ENCODE peak calls at places on chromosomes 5 and 9, in eight cellular contexts. L is K562, E is SK-N-SH, F is HCT116, B is sigmoid colon, J is stomach, S is spleen, D is transverse colon. P is an unnamed sample.

GRCh38 chr5:143992461-143992860 is 178.0 kb downstream of the YIPF5 start:
- DNase-seq in S (no peak), B (no peak), J (no peak), L (no peak), D (no peak), F (no peak), E (no peak), P (no peak)

GRCh38 chr9:136045595-136046554 is 49.2 kb downstream of the NACC2 start:
- DNase-seq in L (no peak), B (peak; percentile 76), F (no peak), E (no peak), J (peak; percentile 20), S (peak; percentile 89), D (no peak), P (no peak)

GRCh38 chr5:155342956-155343355 is 329.4 kb downstream of the KIF4B start:
- DNase-seq in J (no peak), F (no peak), L (no peak), D (no peak), S (no peak), B (no peak), E (no peak), P (no peak)

GRCh38 chr5:134581241-134581981 is 51.2 kb downstream of the SAR1B start:
- DNase-seq in B (peak; percentile 69), D (peak; percentile 7), J (no peak), E (peak; percentile 42), F (no peak), S (no peak), L (peak; percentile 10), P (no peak)

GRCh38 chr9:106745457-106745856 is 117.5 kb upstream of the ZNF462 start:
- DNase-seq in B (no peak), J (no peak), F (no peak), E (no peak), D (no peak), S (no peak), L (no peak), P (no peak)

GRCh38 chr5:159061834-159062530 is 37.7 kb downstream of the EBF1 start:
- DNase-seq in E (peak; percentile 46), L (no peak), D (no peak), B (no peak), F (no peak), S (no peak), J (no peak), P (no peak)

GRCh38 chr9:133031496-133031911 is 707 bp downstream of the GTF3C5 start:
- DNase-seq in L (peak; percentile 19), F (peak; percentile 32), J (no peak), S (no peak), B (peak; percentile 22), E (no peak), D (no peak), P (no peak)

GRCh38 chr9:92715488-92716231 is 45.7 kb upstream of the IPPK start:
- DNase-seq in J (no peak), D (no peak), B (no peak), E (no peak), F (no peak), S (peak; percentile 78), L (peak; percentile 76), P (peak; percentile 96)

GRCh38 chr9:126516561-126516935 is 97.2 kb upstream of the LMX1B start:
- DNase-seq in S (no peak), J (no peak), D (no peak), F (no peak), L (no peak), B (no peak), E (no peak), P (no peak)

GRCh38 chr5:146388418-146388817 is 49.8 kb downstream of the POU4F3 start:
- DNase-seq in J (no peak), L (no peak), F (no peak), B (no peak), S (no peak), D (no peak), E (no peak), P (no peak)

GRCh38 chr9:123686849-123687233 is 243.1 kb downstream of the DENND1A start:
- DNase-seq in E (no peak), F (no peak), B (no peak), J (no peak), D (no peak), L (no peak), S (no peak), P (no peak)

GRCh38 chr5:95858661-95859326 is 36.3 kb upstream of the GLRX start:
- DNase-seq in J (peak; percentile 90), L (peak; percentile 90), D (peak; percentile 89), B (peak; percentile 96), E (peak; percentile 93), F (peak; percentile 71), S (peak; percentile 98), P (no peak)
- TF ChIP-seq POLR2AphosphoS5 in J (peak; percentile 64), L (no peak), D (peak; percentile 55), B (peak; percentile 87), E (no peak), F (no peak), S (peak; percentile 79), P (peak; percentile 60)

DNA sequence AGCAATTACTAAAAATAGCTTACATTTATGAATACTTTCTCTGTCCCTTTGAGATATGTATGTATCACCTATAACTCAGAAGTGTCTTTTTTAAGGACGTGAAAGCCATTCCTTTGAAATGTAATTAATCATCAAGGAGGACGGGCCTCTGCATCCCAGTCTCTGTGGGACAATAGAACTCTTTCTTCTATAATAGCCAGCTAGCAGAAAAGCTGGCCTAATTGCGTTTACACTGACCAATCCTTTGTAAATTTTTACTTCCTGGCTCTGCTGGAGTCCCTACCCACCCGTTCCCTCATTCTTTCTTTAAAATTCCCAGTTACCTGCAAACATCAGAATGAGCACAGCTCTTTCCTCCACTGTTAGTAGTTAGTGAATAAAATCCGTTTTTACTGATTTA is 1002.6 kb downstream of the CDH18 start:
- DNase-seq in F (no peak), L (no peak), S (no peak), D (no peak), J (no peak), E (no peak), B (no peak), P (no peak)
- H3K9me3 ChIP-seq in F (peaks cover 21% of the 10 kb centered on the region), L (no peaks in the 10 kb centered on the region), S (peaks cover 7% of the 10 kb centered on the region), D (no peaks in the 10 kb centered on the region), J (peaks cover 11% of the 10 kb centered on the region), E (no peaks in the 10 kb centered on the region), B (no peaks in the 10 kb centered on the region), P (no peaks in the 10 kb centered on the region)

DNA sequence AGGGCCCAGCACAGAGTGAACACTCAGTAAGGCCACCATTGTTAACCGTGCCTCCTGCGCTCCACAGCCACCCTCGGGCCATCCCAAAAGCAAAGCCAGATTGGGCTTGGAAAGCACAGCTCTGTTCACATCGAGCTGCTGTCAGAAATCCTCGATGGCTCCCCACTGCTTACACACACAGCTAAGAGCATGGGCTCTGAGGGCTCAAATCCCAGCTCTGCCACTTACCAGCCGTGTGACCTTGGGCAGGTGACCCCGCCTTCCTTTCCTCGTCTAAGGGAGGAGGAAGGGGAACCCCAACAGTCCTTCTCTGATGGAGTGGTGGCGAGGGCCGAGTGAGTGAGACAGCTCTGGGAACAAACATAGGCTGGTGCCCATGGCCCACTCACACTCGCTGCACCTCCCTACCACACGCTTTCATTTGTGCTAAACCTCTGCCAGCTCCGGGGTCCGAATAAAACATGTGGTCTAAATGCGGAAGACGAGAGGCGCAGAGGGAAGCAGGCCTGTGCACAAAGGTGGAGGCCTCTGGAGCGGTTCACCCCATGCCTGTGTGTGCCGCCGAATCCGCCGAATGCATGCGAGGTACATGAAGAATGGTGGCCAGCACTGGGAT is 139.3 kb downstream of the PAX5 start:
- DNase-seq in B (peak; percentile 46), L (no peak), F (no peak), S (no peak), E (no peak), J (no peak), D (no peak), P (no peak)
- TF ChIP-seq POLR2AphosphoS5 in B (no peak), L (no peak), F (no peak), S (no peak), E (no peak), J (no peak), D (no peak), P (no peak)

DNA sequence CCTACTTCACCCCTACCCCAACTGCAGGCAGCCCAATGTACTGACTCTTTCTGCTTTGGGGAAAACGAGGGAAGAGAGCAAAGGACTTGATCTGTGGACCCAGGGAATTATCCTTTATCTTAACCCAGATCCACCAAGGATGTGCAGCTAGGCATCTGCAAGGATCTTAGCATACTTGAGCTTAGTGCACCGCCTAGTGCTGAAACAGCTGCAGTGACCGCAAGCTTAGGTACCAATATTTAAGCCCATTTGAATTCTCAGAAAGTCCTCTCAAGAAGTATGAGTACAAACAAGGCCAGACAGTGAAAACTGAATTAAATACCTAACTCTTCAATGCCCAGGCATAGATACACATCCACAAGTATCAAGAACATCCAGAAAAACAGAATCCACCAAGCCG is 576.7 kb upstream of the ADAMTS16 start:
- DNase-seq in F (no peak), J (no peak), E (no peak), B (no peak), L (peak; percentile 7), S (no peak), D (no peak), P (no peak)
- H3K9me3 ChIP-seq in F (peaks cover 28% of the 10 kb centered on the region), J (peaks cover 50% of the 10 kb centered on the region), E (no peaks in the 10 kb centered on the region), B (no peaks in the 10 kb centered on the region), L (no peaks in the 10 kb centered on the region), S (peaks cover 43% of the 10 kb centered on the region), D (peaks cover 10% of the 10 kb centered on the region), P (no peaks in the 10 kb centered on the region)

P was measured in vagina.